ENCODE peak calls at places on chromosomes 1 and 21, in six cellular contexts. J, C, M, X, L and I are unnamed samples. For H3K4me1 and H3K27me3, the result is how much of the 10 kb centered on the place peaks cover.

GRCh38 chr21:25054689-25055088 is 552.6 kb downstream of the MRPL39 start:
- DNase-seq in X (no peak), C (no peak), L (no peak), J (no peak), M (no peak), I (no peak)

GRCh38 chr1:170576980-170577379 is 45.0 kb downstream of the GORAB start:
- DNase-seq in C (no peak), M (no peak), J (no peak), X (no peak), L (no peak), I (no peak)

GRCh38 chr1:206566976-206567375 is 45.3 kb downstream of the EIF2D start:
- DNase-seq in J (no peak), M (no peak), C (no peak), L (no peak), X (no peak), I (no peak)

GRCh38 chr1:98749152-98749756 is 87.7 kb downstream of the SNX7 start:
- DNase-seq in L (no peak), J (no peak), C (no peak), M (no peak), X (no peak), I (no peak)

GRCh38 chr1:57474097-57474750 is 50.4 kb upstream of the DAB1 start:
- DNase-seq in J (no peak), C (no peak), L (no peak), X (no peak), M (no peak), I (no peak)

GRCh38 chr1:62826892-62827291 is 43.0 kb downstream of the ATG4C start:
- DNase-seq in L (no peak), M (no peak), J (no peak), C (no peak), X (no peak), I (no peak)

GRCh38 chr21:41927727-41928409 is 25.9 kb downstream of the C2CD2 start:
- DNase-seq in L (no peak), M (no peak), X (no peak), J (no peak), C (no peak), I (no peak)

GRCh38 chr1:117929340-117930172 is at the start of the genes GDAP2 and WDR3:
- DNase-seq in J (peak), L (peak), X (peak), M (peak), C (peak), I (peak)

GRCh38 chr1:58824753-58825389 is 41.0 kb upstream of the JUN start:
- DNase-seq in L (no peak), J (no peak), X (peak), C (no peak), M (no peak), I (no peak)

GRCh38 chr1:101993703-101994102 is 3.0 kb downstream of the OLFM3 start:
- DNase-seq in C (no peak), J (no peak), L (no peak), X (no peak), M (no peak), I (no peak)

GRCh38 chr1:56908619-56909340 is 54.2 kb downstream of the C8A start:
- DNase-seq in X (no peak), M (no peak), C (no peak), J (no peak), L (no peak), I (no peak)

GRCh38 chr1:24909388-24909898 is 20.6 kb downstream of the RUNX3 start:
- DNase-seq in C (peak), L (no peak), J (no peak), M (peak), X (no peak), I (no peak)

GRCh38 chr1:23798662-23799142 is 1.9 kb downstream of the GALE start:
- DNase-seq in X (no peak), J (no peak), M (no peak), L (no peak), C (no peak), I (no peak)

GRCh38 chr1:222073307-222073995 is 331.6 kb upstream of the DUSP10 start:
- DNase-seq in M (no peak), L (no peak), C (no peak), J (no peak), X (no peak), I (no peak)

GRCh38 chr1:118116401-118116800 is 68.6 kb downstream of the SPAG17 start:
- DNase-seq in M (no peak), L (no peak), X (no peak), J (no peak), C (peak), I (no peak)

GRCh38 chr1:155093938-155094621 is 15.4 kb downstream of the EFNA3 start:
- DNase-seq in J (no peak), M (no peak), X (no peak), L (peak), C (no peak), I (no peak)

GRCh38 chr1:175155473-175155856 is 37.1 kb downstream of the KIAA0040 start:
- DNase-seq in X (no peak), M (no peak), L (no peak), C (no peak), J (no peak), I (no peak)

GRCh38 chr1:84370831-84371394 is 27.4 kb upstream of the DNASE2B start:
- DNase-seq in M (no peak), L (no peak), J (no peak), X (no peak), C (no peak), I (no peak)

GRCh38 chr1:8061673-8062386 is 35.7 kb upstream of the ERRFI1 start:
- DNase-seq in X (peak), L (no peak), M (no peak), C (no peak), J (no peak), I (no peak)

GRCh38 chr1:6473974-6474814 is 8.2 kb upstream of the TNFRSF25 start:
- DNase-seq in X (no peak), C (no peak), L (no peak), M (no peak), J (no peak), I (no peak)

GRCh38 chr1:187471555-187471954 is 642.8 kb downstream of the PLA2G4A start:
- DNase-seq in L (no peak), M (no peak), C (no peak), X (no peak), J (no peak), I (no peak)

GRCh38 chr21:28516996-28517592 is 475.6 kb downstream of the LTN1 start:
- DNase-seq in L (no peak), X (peak), J (peak), M (peak), C (peak), I (no peak)

GRCh38 chr1:234983554-234983911 is 145.1 kb downstream of the TOMM20 start:
- DNase-seq in C (no peak), J (no peak), X (no peak), L (no peak), M (no peak), I (no peak)
- H3K4me1 ChIP-seq in C (under half), J (under half), X (half or more), L (under half), M (under half), I (under half)

DNA sequence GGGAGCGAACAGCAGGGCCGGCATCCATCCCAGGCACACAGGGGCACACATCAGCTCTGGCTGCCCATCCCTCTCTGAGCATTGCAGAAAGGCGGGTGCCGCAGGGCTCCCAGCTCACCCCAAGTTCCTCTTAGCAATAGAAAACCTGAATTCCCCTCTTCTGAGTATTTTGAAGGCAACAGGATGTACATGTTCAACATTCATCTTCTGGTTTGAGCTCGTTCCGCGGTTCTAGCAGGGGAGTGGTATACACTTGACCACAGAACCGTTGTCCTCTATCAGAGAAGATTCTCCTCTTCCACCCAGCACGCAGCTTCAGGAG is 23.6 kb downstream of the ACTA1 start:
- DNase-seq in J (no peak), C (no peak), L (no peak), M (no peak), X (no peak), I (no peak)
- H3K27me3 ChIP-seq in J (under half), C (under half), L (under half), M (under half), X (under half), I (under half)

DNA sequence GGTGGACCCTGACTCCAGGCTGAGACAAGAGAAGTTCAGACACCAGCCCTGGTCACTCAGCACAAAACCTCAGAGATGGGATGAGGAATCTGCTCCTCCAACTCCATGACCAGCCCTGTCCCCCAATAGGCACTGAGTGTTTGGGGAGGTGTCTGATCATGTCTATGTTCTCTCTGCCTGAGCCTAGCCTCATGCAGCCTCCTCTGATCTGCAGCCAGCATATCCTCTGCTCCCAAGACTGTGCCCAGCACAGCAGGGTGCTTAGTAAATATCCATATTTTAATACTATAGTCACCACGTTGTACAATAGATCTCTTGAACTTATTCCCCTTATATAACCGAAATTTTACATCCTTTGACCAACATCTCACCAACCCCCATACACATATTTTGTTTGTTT is 202.9 kb downstream of the MATN1 start:
- DNase-seq in L (no peak), X (no peak), J (no peak), C (peak), M (no peak), I (no peak)
- H3K4me1 ChIP-seq in L (under half), X (under half), J (under half), C (under half), M (under half), I (under half)

GRCh38 chr1:19668893-19669292 is 4.2 kb downstream of the HTR6 start:
- DNase-seq in M (no peak), J (no peak), X (no peak), L (no peak), C (no peak), I (no peak)
- H3K27me3 ChIP-seq in M (under half), J (under half), X (under half), L (under half), C (half or more), I (under half)